ENCODE peak calls at places on chromosomes 5 and 9, in four cellular contexts. L, B, E and H are unnamed samples.

GRCh38 chr5:75363111-75363510 is 26.1 kb downstream of the HMGCR start:
- DNase-seq in E (no peak), L (no peak), B (no peak), H (no peak)

GRCh38 chr5:58999804-59000595 is 417.1 kb downstream of the RAB3C start:
- DNase-seq in L (no peak), E (no peak), B (no peak), H (no peak)

GRCh38 chr5:110413856-110414255 is 312.6 kb downstream of the TMEM232 start:
- DNase-seq in E (no peak), L (no peak), B (no peak), H (no peak)

GRCh38 chr5:95817430-95817829 is 5.1 kb downstream of the GLRX start:
- DNase-seq in B (peak), E (no peak), L (no peak), H (no peak)

GRCh38 chr5:149757956-149758355 is 27.8 kb downstream of the PPARGC1B start:
- DNase-seq in B (no peak), E (no peak), L (no peak), H (no peak)

GRCh38 chr9:134619456-134619982 is 22.1 kb upstream of the COL5A1 start:
- DNase-seq in B (no peak), E (peak), L (no peak), H (peak)

GRCh38 chr5:42059291-42059690 is 134.2 kb downstream of the FBXO4 start:
- DNase-seq in B (no peak), E (no peak), L (no peak), H (no peak)

GRCh38 chr9:859251-859650 is 17.8 kb downstream of the DMRT1 start:
- DNase-seq in E (no peak), B (no peak), L (no peak), H (no peak)

GRCh38 chr9:126057461-126057860 is 269.2 kb upstream of the MVB12B start:
- DNase-seq in B (no peak), L (no peak), E (no peak), H (no peak)

GRCh38 chr5:163727028-163727427 is 221.6 kb downstream of the MAT2B start:
- DNase-seq in L (no peak), B (no peak), E (no peak), H (no peak)

GRCh38 chr5:14176888-14177287 is 33.7 kb downstream of the TRIO start:
- DNase-seq in L (no peak), E (no peak), B (no peak), H (no peak)

GRCh38 chr5:161889971-161890370 is 42.1 kb downstream of the GABRA1 start:
- DNase-seq in B (no peak), E (no peak), L (no peak), H (no peak)

GRCh38 chr9:81150016-81150625 is 539.2 kb downstream of the TLE1 start:
- DNase-seq in E (no peak), L (no peak), B (no peak), H (no peak)

GRCh38 chr5:172421020-172421419 is 33.3 kb downstream of the SH3PXD2B start:
- DNase-seq in L (no peak), B (no peak), E (no peak), H (no peak)

GRCh38 chr5:96855041-96855872 is 21.0 kb upstream of the ERAP2 start:
- DNase-seq in B (no peak), E (no peak), L (no peak), H (no peak)

GRCh38 chr9:97299809-97300414 is 7.5 kb upstream of the CCDC180 start:
- DNase-seq in E (no peak), L (no peak), B (no peak), H (no peak)

GRCh38 chr5:151695464-151695863 is 8.7 kb upstream of the SPARC start:
- DNase-seq in L (no peak), B (no peak), E (no peak), H (no peak)

GRCh38 chr9:137645211-137645610 is 26.4 kb downstream of the EHMT1 start:
- DNase-seq in E (no peak), B (no peak), L (no peak), H (no peak)

GRCh38 chr9:101458955-101459631 is 23.5 kb upstream of the ALDOB start:
- DNase-seq in L (no peak), B (peak), E (peak), H (no peak)

GRCh38 chr9:78143281-78144007 is 92.4 kb upstream of the CEP78 start:
- DNase-seq in B (no peak), L (no peak), E (no peak), H (no peak)

GRCh38 chr9:37968228-37968672 is 64.3 kb upstream of the SLC25A51 start:
- DNase-seq in L (no peak), E (no peak), B (peak), H (no peak)

GRCh38 chr5:172548981-172549707 is 91.9 kb upstream of the NEURL1B start:
- DNase-seq in B (no peak), L (no peak), E (no peak), H (no peak)

GRCh38 chr5:95901676-95902646 is 59.7 kb downstream of the ELL2 start:
- DNase-seq in E (no peak), B (peak), L (no peak), H (no peak)

DNA sequence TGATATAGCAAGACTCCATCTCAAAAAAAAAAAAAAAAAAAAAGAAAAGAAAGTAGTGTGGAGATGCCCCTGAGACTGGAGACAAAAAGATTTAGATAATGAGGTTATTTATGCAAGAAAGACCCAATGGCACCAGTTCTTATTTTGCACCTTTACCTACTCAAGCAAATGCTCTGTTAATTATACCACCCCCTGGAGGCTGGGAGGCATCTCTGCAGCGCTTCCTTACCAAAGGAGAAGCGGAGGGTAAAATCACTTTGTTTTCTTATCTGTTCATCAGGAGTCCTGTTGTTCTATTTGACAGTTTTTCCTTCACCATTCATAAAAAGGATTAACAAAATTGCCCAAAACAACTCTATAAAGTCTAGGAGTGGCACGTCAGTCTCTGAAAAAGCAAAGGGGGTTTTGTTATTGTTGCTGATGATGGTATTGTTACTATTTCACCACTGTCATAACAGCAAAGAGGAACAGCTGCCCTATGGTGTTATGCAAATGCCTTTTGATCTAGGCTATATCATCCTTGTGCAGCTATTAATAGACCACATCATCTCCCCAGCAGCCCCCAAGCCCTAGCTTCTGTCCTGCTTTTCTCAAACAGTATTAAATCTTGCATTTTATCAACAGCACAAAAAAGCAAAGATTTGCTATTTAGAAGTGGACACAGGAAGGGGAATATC is 174.0 kb downstream of the PALM2AKAP2 start:
- DNase-seq in E (no peak), L (no peak), B (no peak), H (no peak)
- TF ChIP-seq CTCF in E (peak), L (no peak), B (peak), H (no peak)

GRCh38 chr5:73448072-73448432 is 525 bp downstream of the FOXD1 start:
- DNase-seq in L (no peak), B (no peak), E (peak), H (no peak)

GRCh38 chr5:73448451-73449136 is at the start of gene FOXD1:
- DNase-seq in E (peak), L (no peak), B (peak), H (peak)

GRCh38 chr5:73445708-73446630 is 2.6 kb downstream of the FOXD1 start:
- DNase-seq in E (no peak), L (no peak), B (no peak), H (no peak)

GRCh38 chr5:73446631-73447233 is 1.8 kb downstream of the FOXD1 start:
- DNase-seq in L (no peak), B (no peak), E (peak), H (no peak)

GRCh38 chr5:73447234-73448071 is 1.1 kb downstream of the FOXD1 start:
- DNase-seq in L (no peak), B (peak), E (peak), H (peak)
- TF ChIP-seq CTCF in L (no peak), B (no peak), E (no peak), H (no peak)

GRCh38 chr9:87497080-87497603 is 525 bp upstream of the DAPK1 start:
- DNase-seq in L (no peak), E (no peak), B (no peak), H (no peak)

GRCh38 chr9:87499455-87500015 is 1.9 kb downstream of the DAPK1 start:
- DNase-seq in B (no peak), E (no peak), L (no peak), H (no peak)

GRCh38 chr9:87498816-87499454 is 1.3 kb downstream of the DAPK1 start:
- DNase-seq in B (no peak), E (peak), L (no peak), H (no peak)

GRCh38 chr9:87497604-87498045 is at the start of gene DAPK1:
- DNase-seq in E (peak), L (no peak), B (no peak), H (no peak)

GRCh38 chr9:87498046-87498815 is 564 bp downstream of the DAPK1 start:
- DNase-seq in B (no peak), L (no peak), E (peak), H (no peak)
- TF ChIP-seq CTCF in B (no peak), L (no peak), E (peak), H (no peak)

GRCh38 chr9:131390990-131391389 is 2.9 kb upstream of the PRRC2B start:
- DNase-seq in L (no peak), E (no peak), B (no peak), H (no peak)

GRCh38 chr9:131387394-131387793 is 6.5 kb upstream of the PRRC2B start:
- DNase-seq in L (no peak), E (no peak), B (no peak), H (no peak)

GRCh38 chr9:131382850-131383729 is 10.8 kb upstream of the PRRC2B start:
- DNase-seq in L (no peak), E (peak), B (peak), H (no peak)

GRCh38 chr9:131385296-131385695 is 8.6 kb upstream of the PRRC2B start:
- DNase-seq in E (no peak), L (no peak), B (no peak), H (no peak)

DNA sequence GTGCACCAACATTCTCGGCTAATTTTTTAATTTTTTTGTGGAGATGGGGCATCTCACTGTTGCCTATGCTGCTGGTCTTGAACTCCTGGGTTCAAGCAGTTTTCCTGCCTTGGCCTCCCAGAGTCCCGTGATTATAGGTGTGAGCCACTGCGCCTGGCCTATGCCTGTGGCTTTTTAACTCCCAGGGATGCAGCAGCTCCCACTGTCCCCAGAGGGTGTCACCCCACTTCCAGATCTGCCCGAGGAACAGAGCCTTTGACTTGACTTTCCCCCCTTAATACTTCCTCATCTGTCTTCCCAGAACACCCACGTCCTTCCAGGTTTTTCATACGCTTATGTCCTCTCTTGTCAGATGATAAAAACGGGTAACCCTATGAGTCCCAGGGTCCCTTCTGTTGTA is 7.6 kb upstream of the PRRC2B start:
- DNase-seq in L (no peak), B (no peak), E (no peak), H (no peak)
- TF ChIP-seq CTCF in L (no peak), B (peak), E (no peak), H (no peak)

GRCh38 chr9:131671150-131671549 is 68.7 kb downstream of the RAPGEF1 start:
- DNase-seq in L (no peak), B (no peak), E (no peak), H (no peak)
- TF ChIP-seq CTCF in L (no peak), B (no peak), E (no peak), H (no peak)

GRCh38 chr5:52007230-52007858 is 624.1 kb downstream of the ISL1 start:
- DNase-seq in E (peak), L (no peak), B (peak), H (no peak)
- TF ChIP-seq CTCF in E (peak), L (peak), B (peak), H (no peak)